ENCODE peak calls at places on chromosomes 13 and 19, in four cellular contexts. H is effector CD4-positive, alpha-beta T cell; T is aorta; P is HEK293T. D is an unnamed sample.

GRCh38 chr13:103973740-103974139 is 907.5 kb upstream of the SLC10A2 start:
- DNase-seq in H (no peak), T (no peak), P (no peak), D (no peak)

GRCh38 chr19:3367572-3368440 is 1.4 kb downstream of the NFIC start:
- DNase-seq in T (no peak), H (no peak), P (no peak), D (no peak)

GRCh38 chr19:29247912-29248311 is 35.0 kb upstream of the UQCRFS1 start:
- DNase-seq in T (no peak), H (no peak), P (no peak), D (no peak)

GRCh38 chr13:110726726-110727125 is 13.2 kb downstream of the ING1 start:
- DNase-seq in P (no peak), T (no peak), H (peak), D (no peak)

GRCh38 chr13:102020611-102021216 is 381.1 kb downstream of the FGF14 start:
- DNase-seq in P (no peak), H (no peak), T (no peak), D (no peak)

GRCh38 chr19:5903054-5903501 is 512 bp downstream of the NDUFA11 start:
- DNase-seq in T (no peak), H (no peak), P (no peak), D (no peak)

GRCh38 chr13:39350461-39350881 is 252.5 kb downstream of the LHFPL6 start:
- DNase-seq in T (no peak), P (no peak), H (no peak), D (no peak)

GRCh38 chr19:42121666-42122069 is 10.6 kb downstream of the POU2F2 start:
- DNase-seq in T (no peak), P (no peak), H (peak), D (peak)

GRCh38 chr13:33307820-33308219 is 22.3 kb upstream of the STARD13 start:
- DNase-seq in T (no peak), P (no peak), H (no peak), D (no peak)

GRCh38 chr19:4939466-4939865 is 29.4 kb upstream of the KDM4B start:
- DNase-seq in P (no peak), T (no peak), H (no peak), D (no peak)

GRCh38 chr19:2184422-2185012 is 20.8 kb downstream of the DOT1L start:
- DNase-seq in P (no peak), T (no peak), H (no peak), D (no peak)

GRCh38 chr19:53538378-53539109 is 599 bp downstream of the ZNF331 start:
- DNase-seq in T (no peak), H (no peak), P (no peak), D (no peak)

GRCh38 chr19:46616631-46617322 is 8.1 kb downstream of the PTGIR start:
- DNase-seq in H (no peak), T (peak), P (peak), D (no peak)

GRCh38 chr13:102369303-102369702 is 32.5 kb downstream of the FGF14 start:
- DNase-seq in H (no peak), P (no peak), T (no peak), D (no peak)

GRCh38 chr13:48265217-48265815 is 32.3 kb downstream of the ITM2B start:
- DNase-seq in H (no peak), P (no peak), T (no peak), D (no peak)

GRCh38 chr19:42249149-42249750 is 5.7 kb downstream of the ERF start:
- DNase-seq in T (no peak), P (no peak), H (no peak), D (no peak)

GRCh38 chr19:50793558-50794065 is 3.4 kb downstream of the ACP4 start:
- DNase-seq in H (no peak), T (no peak), P (no peak), D (no peak)

GRCh38 chr19:42410371-42410770 is 16.8 kb downstream of the LIPE start:
- DNase-seq in H (no peak), P (no peak), T (no peak), D (peak)

GRCh38 chr19:45283443-45284033 is 32.5 kb downstream of the MARK4 start:
- DNase-seq in P (no peak), H (no peak), T (no peak), D (no peak)

GRCh38 chr19:35135389-35135909 is 590 bp upstream of the LGI4 start:
- DNase-seq in P (peak), H (peak), T (peak), D (peak)

GRCh38 chr19:17234911-17235617 is 9.0 kb downstream of the OCEL1 start:
- DNase-seq in T (no peak), P (peak), H (peak), D (peak)

GRCh38 chr19:38517321-38517720 is 83.8 kb downstream of the RYR1 start:
- DNase-seq in P (no peak), H (no peak), T (no peak), D (peak)

GRCh38 chr13:56953965-56954364 is 186.8 kb upstream of the PRR20A start:
- DNase-seq in H (no peak), P (no peak), T (no peak), D (no peak)

GRCh38 chr13:51560336-51560735 is 23.9 kb upstream of the WDFY2 start:
- DNase-seq in H (no peak), P (no peak), T (no peak), D (no peak)

GRCh38 chr19:58563034-58563573 is 4.7 kb upstream of the UBE2M start:
- DNase-seq in T (peak), P (no peak), H (no peak), D (no peak)

GRCh38 chr19:962683-963385 is 21.3 kb upstream of the WDR18 start:
- DNase-seq in H (no peak), T (no peak), P (no peak), D (no peak)

GRCh38 chr19:49151339-49152217 is 3.6 kb downstream of the HRC start:
- DNase-seq in H (no peak), P (peak), T (peak), D (peak)

GRCh38 chr13:59790626-59791025 is 373.1 kb downstream of the DIAPH3 start:
- DNase-seq in T (no peak), H (no peak), P (no peak), D (no peak)

GRCh38 chr13:20174656-20175405 is 14.0 kb upstream of the GJA3 start:
- DNase-seq in H (no peak), P (peak), T (peak), D (peak)

GRCh38 chr13:95087746-95088305 is 213.4 kb downstream of the ABCC4 start:
- DNase-seq in T (no peak), H (no peak), P (no peak), D (no peak)

GRCh38 chr19:5953680-5954213 is 24.2 kb downstream of the RANBP3 start:
- DNase-seq in T (no peak), H (no peak), P (no peak), D (no peak)

GRCh38 chr19:35744688-35745327 is 410 bp downstream of the U2AF1L4 start:
- DNase-seq in H (peak), T (peak), P (peak), D (peak)

GRCh38 chr19:21202865-21203494 is 61.1 kb downstream of the ZNF431 start:
- DNase-seq in T (no peak), H (peak), P (peak), D (no peak)

GRCh38 chr19:44746946-44747738 is 1.4 kb upstream of the BCL3 start:
- DNase-seq in T (peak), P (peak), H (peak), D (peak)

GRCh38 chr13:69319659-69320058 is 788.0 kb upstream of the ATXN8OS start:
- DNase-seq in H (no peak), T (no peak), P (no peak), D (no peak)

GRCh38 chr19:22088541-22089144 is 36.4 kb downstream of the ZNF257 start:
- DNase-seq in P (no peak), H (no peak), T (no peak), D (no peak)

GRCh38 chr13:83248751-83249150 is 633.5 kb downstream of the SLITRK1 start:
- DNase-seq in P (no peak), H (no peak), T (peak), D (no peak)

GRCh38 chr19:9848761-9849160 is 13.6 kb downstream of the PIN1 start:
- DNase-seq in H (no peak), T (no peak), P (no peak), D (no peak)